ENCODE peak calls at places on chromosomes 4 and X, in four cellular contexts. H, T, W and X are unnamed samples.
A peak's percentile ranks its signal among the peaks of the same experiment; 100 is the strongest.

GRCh38 chr4:76546282-76547166 is 111.5 kb downstream of the SHROOM3 start:
- DNase-seq in W (no peak), T (no peak), H (no peak), X (no peak)

GRCh38 chr4:128830906-128831525 is 21.5 kb downstream of the JADE1 start:
- DNase-seq in T (no peak), W (no peak), H (no peak), X (no peak)

GRCh38 chrX:136209016-136209738 is 42.0 kb downstream of the MAP7D3 start:
- DNase-seq in W (no peak), H (peak; percentile 51), T (no peak), X (peak; percentile 43)

GRCh38 chrX:120468825-120469525 is at the start of gene LAMP2:
- DNase-seq in H (peak; percentile 89), W (peak; percentile 86), T (peak; percentile 47), X (peak; percentile 79)

GRCh38 chr4:125639182-125639621 is 324.4 kb downstream of the FAT4 start:
- DNase-seq in H (no peak), W (no peak), T (peak; percentile 82), X (no peak)

GRCh38 chr4:13240066-13240465 is 244.1 kb downstream of the RAB28 start:
- DNase-seq in H (no peak), T (no peak), W (no peak), X (no peak)

GRCh38 chr4:86741841-86742240 is 107.3 kb downstream of the SLC10A6 start:
- DNase-seq in W (no peak), H (no peak), T (no peak), X (no peak)

GRCh38 chr4:69517674-69518073 is 22.0 kb upstream of the UGT2B4 start:
- DNase-seq in W (peak; percentile 6), T (no peak), H (no peak), X (peak; percentile 10)

GRCh38 chrX:10922158-10922557 is 189.0 kb upstream of the HCCS start:
- DNase-seq in H (no peak), T (no peak), W (peak; percentile 1), X (peak; percentile 39)

GRCh38 chr4:25310066-25310824 is 2.3 kb upstream of the ZCCHC4 start:
- DNase-seq in W (no peak), H (no peak), T (no peak), X (no peak)

GRCh38 chrX:136146614-136147319 is 566 bp upstream of the FHL1 start:
- DNase-seq in H (no peak), T (no peak), W (no peak), X (peak; percentile 12)

GRCh38 chr4:159540501-159540900 is 437.6 kb downstream of the RAPGEF2 start:
- DNase-seq in W (no peak), T (no peak), H (no peak), X (no peak)

GRCh38 chr4:101471201-101471600 is 123.9 kb upstream of the PPP3CA start:
- DNase-seq in W (no peak), H (no peak), T (no peak), X (no peak)

GRCh38 chr4:82798168-82799005 is at the start of gene SCD5:
- DNase-seq in H (peak; percentile 83), T (no peak), W (no peak), X (peak; percentile 53)

GRCh38 chrX:17082831-17083230 is 136.4 kb downstream of the REPS2 start:
- DNase-seq in H (peak; percentile 10), W (peak; percentile 9), T (no peak), X (peak; percentile 44)

GRCh38 chr4:27148211-27148895 is 287.7 kb downstream of the STIM2 start:
- DNase-seq in H (no peak), T (no peak), W (no peak), X (no peak)

GRCh38 chr4:147772459-147772969 is 40.6 kb downstream of the ARHGAP10 start:
- DNase-seq in H (no peak), W (no peak), T (no peak), X (no peak)

GRCh38 chr4:67744561-67745283 is 9.5 kb downstream of the GNRHR start:
- DNase-seq in H (no peak), W (no peak), T (no peak), X (no peak)

GRCh38 chrX:47662144-47662657 is 3.2 kb upstream of the UXT start:
- DNase-seq in T (no peak), H (peak; percentile 50), W (no peak), X (no peak)

GRCh38 chrX:110173192-110174175 is 144.4 kb downstream of the AMMECR1 start:
- DNase-seq in H (no peak), T (no peak), W (no peak), X (peak; percentile 62)

GRCh38 chrX:68433155-68433980 is at the start of gene OPHN1:
- DNase-seq in H (peak; percentile 57), W (peak; percentile 29), T (peak; percentile 34), X (peak; percentile 51)

GRCh38 chr4:31674313-31674947 is 954.3 kb downstream of the PCDH7 start:
- DNase-seq in T (no peak), W (no peak), H (no peak), X (no peak)

GRCh38 chr4:172826866-172827265 is 341.7 kb upstream of the GALNT7 start:
- DNase-seq in W (no peak), H (no peak), T (no peak), X (no peak)

GRCh38 chrX:53458082-53458481 is 23.9 kb upstream of the HSD17B10 start:
- DNase-seq in T (no peak), W (no peak), H (no peak), X (peak; percentile 29)

GRCh38 chr4:121726642-121727268 is 30.0 kb upstream of the ANXA5 start:
- DNase-seq in W (peak; percentile 64), T (no peak), H (peak; percentile 50), X (peak; percentile 29)

GRCh38 chr4:40515037-40515397 is 114.6 kb downstream of the RBM47 start:
- DNase-seq in H (no peak), W (no peak), T (no peak), X (no peak)

GRCh38 chr4:139898293-139898692 is 232.7 kb downstream of the MGST2 start:
- DNase-seq in T (no peak), W (no peak), H (no peak), X (no peak)

GRCh38 chrX:10598540-10598939 is 21.8 kb downstream of the MID1 start:
- DNase-seq in T (no peak), W (no peak), H (no peak), X (no peak)

GRCh38 chr4:39103291-39103690 is 41.3 kb downstream of the KLHL5 start:
- DNase-seq in W (no peak), T (no peak), H (no peak), X (peak; percentile 33)

GRCh38 chr4:117623321-117623720 is 411.0 kb upstream of the NDST3 start:
- DNase-seq in T (no peak), W (no peak), H (no peak), X (no peak)

GRCh38 chrX:115367455-115367854 is 77.9 kb downstream of the LUZP4 start:
- DNase-seq in W (no peak), H (no peak), T (no peak), X (no peak)

GRCh38 chr4:107757860-107758476 is 37.9 kb upstream of the PAPSS1 start:
- DNase-seq in T (no peak), W (peak; percentile 28), H (no peak), X (peak; percentile 17)

GRCh38 chr4:53601251-53601764 is 10.0 kb upstream of the LNX1 start:
- DNase-seq in W (peak; percentile 27), T (peak; percentile 33), H (peak; percentile 21), X (no peak)

GRCh38 chr4:121900132-121900983 is 30.1 kb upstream of the BBS7 start:
- DNase-seq in H (peak; percentile 59), T (peak; percentile 10), W (peak; percentile 45), X (peak; percentile 21)

GRCh38 chrX:129726307-129727111 is 12.3 kb upstream of the XPNPEP2 start:
- DNase-seq in T (peak; percentile 34), H (peak; percentile 50), W (peak; percentile 21), X (peak; percentile 36)

GRCh38 chrX:1610166-1610565 is 4.7 kb upstream of the ASMT start:
- DNase-seq in W (no peak), T (no peak), H (no peak), X (no peak)

GRCh38 chrX:34546366-34546765 is 110.7 kb downstream of the TMEM47 start:
- DNase-seq in H (no peak), W (no peak), T (no peak), X (no peak)

GRCh38 chrX:142251202-142251601 is 46.1 kb upstream of the MAGEC2 start:
- DNase-seq in H (no peak), W (no peak), T (no peak), X (no peak)
- TF ChIP-seq PHF8 in H (no peak), W (no peak), T (no peak), X (no peak)

GRCh38 chr4:1285790-1286553 is 3.7 kb upstream of the MAEA start:
- DNase-seq in H (no peak), W (peak; percentile 50), T (no peak), X (no peak)

GRCh38 chr4:1291091-1291490 is 1.4 kb downstream of the MAEA start:
- DNase-seq in T (no peak), W (no peak), H (no peak), X (no peak)

GRCh38 chr4:1290165-1290977 is 680 bp downstream of the MAEA start:
- DNase-seq in T (no peak), H (no peak), W (no peak), X (no peak)

GRCh38 chr4:1289232-1290164 is at the start of gene MAEA:
- DNase-seq in H (peak; percentile 98), T (peak; percentile 85), W (peak; percentile 92), X (peak; percentile 98)

DNA sequence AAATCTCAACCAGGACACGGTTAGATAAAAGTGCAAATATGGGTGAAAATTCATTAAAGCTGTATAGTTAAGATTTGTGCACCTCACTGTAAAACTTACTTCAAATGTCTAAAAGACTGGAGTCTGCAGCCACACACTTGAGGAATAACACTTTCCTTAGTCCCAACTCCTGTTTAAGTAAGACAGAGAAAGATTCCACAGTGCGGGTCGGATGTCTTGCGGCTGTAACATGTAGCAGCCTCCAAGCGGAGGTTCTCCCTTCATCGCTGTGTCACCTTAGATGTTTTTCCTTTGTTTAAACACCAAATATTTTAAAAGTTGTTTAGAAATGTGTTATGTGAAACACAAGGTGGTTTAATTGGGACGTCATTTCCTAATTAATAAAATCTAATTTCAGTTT is 905 bp upstream of the MAEA start:
- DNase-seq in T (no peak), H (no peak), W (no peak), X (no peak)
- H3K4me3 ChIP-seq in T (peak overlapping the region; percentile 92), H (peak overlapping the region; percentile 95), W (peak overlapping the region; percentile 79), X (peak overlapping the region; percentile 94)

GRCh38 chr4:184432127-184432922 is 42.0 kb downstream of the IRF2 start:
- DNase-seq in W (no peak), T (no peak), H (no peak), X (no peak)
- TF ChIP-seq PHF8 in W (no peak), T (no peak), H (no peak), X (no peak)

GRCh38 chr4:153731239-153731638 is 28.6 kb downstream of the RNF175 start:
- DNase-seq in W (no peak), T (no peak), H (no peak), X (no peak)

GRCh38 chr4:153728151-153728550 is 31.7 kb downstream of the RNF175 start:
- DNase-seq in T (no peak), W (no peak), H (no peak), X (no peak)

GRCh38 chr4:153729901-153730300 is 29.9 kb downstream of the RNF175 start:
- DNase-seq in W (no peak), T (no peak), H (no peak), X (no peak)

GRCh38 chr4:153725811-153726154 is 34.0 kb downstream of the RNF175 start:
- DNase-seq in W (no peak), H (no peak), T (no peak), X (no peak)

DNA sequence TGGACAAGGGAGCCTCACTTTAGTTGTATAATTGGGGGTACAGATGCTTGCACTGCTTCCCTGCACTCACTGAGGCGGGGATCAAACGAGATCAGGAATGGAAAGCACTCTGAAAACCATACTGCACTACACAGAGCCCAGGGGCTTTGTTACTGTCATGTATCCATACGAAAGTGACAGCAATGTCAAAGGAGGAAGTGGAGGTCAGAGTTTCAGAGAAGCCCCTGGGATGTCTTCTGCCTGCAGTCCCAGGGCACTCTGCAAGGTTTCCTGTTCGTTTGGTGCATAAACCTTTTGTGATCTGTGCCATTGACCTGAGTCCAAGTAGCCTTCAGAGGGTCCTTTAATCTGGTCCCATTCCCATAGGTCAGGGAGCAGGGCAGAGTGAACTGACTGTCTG is 31.2 kb downstream of the RNF175 start:
- DNase-seq in W (no peak), T (no peak), H (no peak), X (no peak)
- H3K4me3 ChIP-seq in W (no peak overlapping the region), T (no peak overlapping the region), H (no peak overlapping the region), X (no peak overlapping the region)